ENCODE peak calls at places on chromosomes 5 and 9, in four cellular contexts. D is cardiac muscle cell, V is MM.1S, N is GM10248. K is an unnamed sample.

GRCh38 chr5:20088361-20088760 is 100.4 kb upstream of the CDH18 start:
- DNase-seq in D (no peak), V (no peak), N (no peak), K (no peak)

GRCh38 chr9:133104718-133105460 is 16.2 kb downstream of the RALGDS start:
- DNase-seq in D (no peak), V (no peak), N (no peak), K (no peak)

GRCh38 chr9:93634311-93635185 is 58.2 kb downstream of the PHF2 start:
- DNase-seq in D (no peak), V (no peak), N (no peak), K (no peak)

GRCh38 chr9:112571624-112572341 is 85.2 kb downstream of the KIAA1958 start:
- DNase-seq in D (no peak), V (no peak), N (no peak), K (no peak)

GRCh38 chr9:89023788-89024187 is 32.5 kb downstream of the S1PR3 start:
- DNase-seq in D (peak), V (no peak), N (no peak), K (no peak)

GRCh38 chr9:137989156-137989555 is 111.6 kb downstream of the CACNA1B start:
- DNase-seq in D (no peak), V (no peak), N (no peak), K (no peak)

GRCh38 chr9:79134654-79135053 is 437.1 kb upstream of the TLE4 start:
- DNase-seq in D (peak), V (no peak), N (no peak), K (no peak)

GRCh38 chr5:15234911-15235310 is 265.1 kb upstream of the FBXL7 start:
- DNase-seq in D (no peak), V (no peak), N (no peak), K (no peak)

GRCh38 chr5:39138892-39139291 is 64.7 kb upstream of the RICTOR start:
- DNase-seq in D (peak), V (no peak), N (no peak), K (no peak)

GRCh38 chr9:34948438-34948837 is 9.6 kb upstream of the PHF24 start:
- DNase-seq in D (no peak), V (no peak), N (no peak), K (no peak)

GRCh38 chr9:121390372-121390771 is 20.3 kb upstream of the STOM start:
- DNase-seq in D (no peak), V (no peak), N (no peak), K (no peak)

GRCh38 chr5:96702503-96703383 is 40.6 kb downstream of the CAST start:
- DNase-seq in D (peak), V (no peak), N (peak), K (peak)

GRCh38 chr5:71011194-71011792 is 13.8 kb downstream of the NAIP start:
- DNase-seq in D (no peak), V (no peak), N (no peak), K (no peak)

GRCh38 chr5:50867140-50867539 is 200.7 kb downstream of the PARP8 start:
- DNase-seq in D (no peak), V (no peak), N (no peak), K (no peak)

GRCh38 chr5:127041571-127041970 is 11.2 kb upstream of the MARCHF3 start:
- DNase-seq in D (peak), V (no peak), N (no peak), K (no peak)

GRCh38 chr9:132069046-132069898 is 10.4 kb downstream of the MED27 start:
- DNase-seq in D (peak), V (no peak), N (no peak), K (no peak)

GRCh38 chr9:133978226-133979123 is 13.6 kb downstream of the VAV2 start:
- DNase-seq in D (no peak), V (no peak), N (no peak), K (no peak)

GRCh38 chr5:72167257-72167656 is 60.0 kb downstream of the MAP1B start:
- DNase-seq in D (no peak), V (no peak), N (no peak), K (no peak)

GRCh38 chr5:140346348-140347221 is at the start of gene HBEGF:
- DNase-seq in D (peak), V (peak), N (peak), K (peak)

GRCh38 chr9:108053555-108054061 is 564.0 kb upstream of the KLF4 start:
- DNase-seq in D (peak), V (no peak), N (no peak), K (no peak)

GRCh38 chr9:70477146-70477745 is 62.8 kb upstream of the KLF9 start:
- DNase-seq in D (no peak), V (no peak), N (no peak), K (no peak)

GRCh38 chr5:55994502-55994997 is at the start of gene IL6ST:
- DNase-seq in D (peak), V (no peak), N (no peak), K (no peak)

GRCh38 chr5:58412932-58413331 is 47.0 kb downstream of the PLK2 start:
- DNase-seq in D (no peak), V (no peak), N (no peak), K (no peak)

GRCh38 chr9:108813951-108814601 is 41.7 kb downstream of the ACTL7B start:
- DNase-seq in D (peak), V (no peak), N (no peak), K (no peak)

GRCh38 chr9:134663084-134663483 is 21.5 kb downstream of the COL5A1 start:
- DNase-seq in D (no peak), V (no peak), N (no peak), K (no peak)

GRCh38 chr5:125227333-125228075 is 481.1 kb upstream of the ZNF608 start:
- DNase-seq in D (peak), V (no peak), N (no peak), K (no peak)

DNA sequence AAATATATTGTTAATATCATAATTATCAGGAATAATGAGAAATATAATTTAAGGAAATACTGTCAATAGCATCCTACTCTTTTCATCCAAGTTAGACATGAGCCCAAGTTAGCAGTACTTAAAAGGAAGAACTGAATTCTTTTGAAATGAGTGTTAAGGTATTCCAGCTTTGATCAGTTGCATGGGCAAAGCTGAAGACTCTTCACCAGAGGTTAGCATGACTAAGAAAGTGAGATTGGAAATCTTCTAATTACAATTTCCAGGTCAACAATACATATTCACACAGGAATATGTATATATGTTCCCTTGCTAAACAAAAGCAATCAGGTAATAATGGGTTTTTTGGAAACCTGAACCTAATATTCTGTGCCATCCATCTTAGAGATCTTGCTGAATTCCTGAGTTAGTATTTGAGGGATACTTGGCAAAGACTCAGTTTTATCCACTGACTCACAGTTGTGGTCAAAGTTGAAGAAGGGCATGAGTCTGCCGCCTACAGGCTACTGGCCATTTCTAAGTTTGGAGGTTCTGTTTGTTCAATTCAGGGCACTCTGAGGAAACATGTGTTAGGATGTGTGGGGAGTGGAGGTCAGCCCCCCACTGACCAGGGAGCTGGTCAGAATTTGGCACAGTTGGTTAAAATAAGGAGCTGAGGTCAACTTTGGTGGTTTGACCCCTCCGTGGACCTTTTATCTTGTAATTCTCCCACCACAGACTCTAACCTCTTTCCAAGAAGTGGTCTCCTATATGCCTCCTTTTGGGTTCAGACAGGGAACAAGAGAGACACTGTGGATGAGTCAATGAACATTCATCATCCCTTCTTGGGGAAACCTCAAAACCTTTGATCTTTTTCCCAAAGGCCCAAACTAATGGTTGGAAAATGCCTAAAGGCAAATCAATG is 118.3 kb downstream of the PIK3R1 start:
- DNase-seq in D (peak), V (no peak), N (no peak), K (no peak)
- TF ChIP-seq CTCF in D (peak), V (no peak), N (no peak), K (no peak)

DNA sequence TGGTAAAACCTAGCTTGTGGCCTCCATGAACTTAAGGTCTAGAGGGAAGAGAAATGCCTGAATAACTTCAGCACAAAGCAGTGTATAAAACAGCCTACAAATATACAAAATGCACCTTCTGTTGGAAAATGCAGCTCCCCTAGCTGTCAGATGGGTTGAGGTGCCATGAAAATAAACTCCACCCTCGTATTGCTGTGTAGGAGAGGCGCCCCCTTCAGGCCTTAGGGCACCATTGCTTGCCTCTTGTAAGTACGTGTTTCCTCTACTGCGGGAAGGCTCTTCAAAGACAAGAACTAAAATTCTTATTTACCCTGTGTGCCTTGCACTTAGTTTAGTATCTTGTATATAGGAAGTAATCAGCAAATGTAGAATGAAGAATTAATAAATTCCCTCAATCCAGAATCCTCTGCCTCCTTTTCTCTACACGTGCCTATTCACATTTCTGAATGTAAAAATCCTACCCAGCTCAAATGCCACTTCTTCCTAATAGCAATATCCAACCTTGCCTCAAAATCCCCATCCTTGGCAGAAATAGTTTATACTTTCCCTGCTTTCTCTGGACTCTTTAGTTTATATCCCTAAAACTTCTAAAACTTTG is 393.7 kb upstream of the PDE4D start:
- DNase-seq in D (peak), V (peak), N (peak), K (peak)
- TF ChIP-seq CTCF in D (peak), V (peak), N (peak), K (peak)

GRCh38 chr9:136694163-136694864 is 7.1 kb upstream of the AGPAT2 start:
- DNase-seq in D (peak), V (no peak), N (peak), K (peak)

GRCh38 chr9:136692190-136693134 is 5.2 kb upstream of the AGPAT2 start:
- DNase-seq in D (no peak), V (no peak), N (no peak), K (no peak)

GRCh38 chr9:136691316-136692189 is 4.3 kb upstream of the AGPAT2 start:
- DNase-seq in D (no peak), V (no peak), N (no peak), K (no peak)

GRCh38 chr9:136693490-136694162 is 6.4 kb upstream of the AGPAT2 start:
- DNase-seq in D (no peak), V (no peak), N (no peak), K (no peak)

DNA sequence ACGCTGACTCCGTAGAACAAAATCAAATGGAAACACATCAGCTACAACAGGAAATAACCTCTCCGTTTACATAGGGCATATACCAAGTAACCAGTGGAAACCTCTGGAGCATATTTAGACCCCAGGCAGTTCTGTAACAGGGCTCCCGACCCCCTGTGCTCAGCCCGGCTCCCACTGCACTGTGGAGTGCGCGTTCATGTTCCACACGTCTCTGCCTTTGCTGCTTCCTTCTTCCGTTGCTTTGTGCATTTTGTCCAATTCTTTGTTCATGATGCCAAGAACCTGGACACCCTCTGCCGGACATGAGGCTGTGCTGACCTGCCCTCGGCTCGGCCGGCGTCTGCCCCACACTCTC is 5.9 kb upstream of the AGPAT2 start:
- DNase-seq in D (no peak), V (no peak), N (no peak), K (no peak)
- TF ChIP-seq CTCF in D (no peak), V (no peak), N (no peak), K (no peak)

GRCh38 chr9:90773593-90773992 is 28.0 kb upstream of the SYK start:
- DNase-seq in D (no peak), V (peak), N (no peak), K (no peak)
- TF ChIP-seq CTCF in D (no peak), V (peak), N (peak), K (peak)

DNA sequence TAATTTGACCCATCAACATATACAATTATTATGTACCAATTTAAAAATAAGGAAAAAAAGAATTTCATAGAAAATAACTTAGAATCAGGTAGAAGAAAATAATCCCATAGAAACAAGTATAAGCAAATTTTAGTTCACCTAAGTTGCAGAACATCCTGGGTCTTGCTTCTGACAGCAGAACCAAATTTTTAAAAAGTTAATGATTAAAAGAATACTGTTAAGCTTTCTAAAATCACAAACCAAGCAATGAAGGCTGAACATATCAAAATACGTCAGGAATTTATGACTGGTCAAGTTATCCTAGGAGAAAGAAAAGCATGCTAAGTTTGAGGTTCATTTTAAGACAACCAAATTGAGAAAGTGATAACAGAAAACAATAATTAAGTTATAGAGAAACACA is 650.9 kb downstream of the PTPRD start:
- DNase-seq in D (no peak), V (no peak), N (no peak), K (no peak)
- TF ChIP-seq CTCF in D (no peak), V (no peak), N (no peak), K (no peak)

DNA sequence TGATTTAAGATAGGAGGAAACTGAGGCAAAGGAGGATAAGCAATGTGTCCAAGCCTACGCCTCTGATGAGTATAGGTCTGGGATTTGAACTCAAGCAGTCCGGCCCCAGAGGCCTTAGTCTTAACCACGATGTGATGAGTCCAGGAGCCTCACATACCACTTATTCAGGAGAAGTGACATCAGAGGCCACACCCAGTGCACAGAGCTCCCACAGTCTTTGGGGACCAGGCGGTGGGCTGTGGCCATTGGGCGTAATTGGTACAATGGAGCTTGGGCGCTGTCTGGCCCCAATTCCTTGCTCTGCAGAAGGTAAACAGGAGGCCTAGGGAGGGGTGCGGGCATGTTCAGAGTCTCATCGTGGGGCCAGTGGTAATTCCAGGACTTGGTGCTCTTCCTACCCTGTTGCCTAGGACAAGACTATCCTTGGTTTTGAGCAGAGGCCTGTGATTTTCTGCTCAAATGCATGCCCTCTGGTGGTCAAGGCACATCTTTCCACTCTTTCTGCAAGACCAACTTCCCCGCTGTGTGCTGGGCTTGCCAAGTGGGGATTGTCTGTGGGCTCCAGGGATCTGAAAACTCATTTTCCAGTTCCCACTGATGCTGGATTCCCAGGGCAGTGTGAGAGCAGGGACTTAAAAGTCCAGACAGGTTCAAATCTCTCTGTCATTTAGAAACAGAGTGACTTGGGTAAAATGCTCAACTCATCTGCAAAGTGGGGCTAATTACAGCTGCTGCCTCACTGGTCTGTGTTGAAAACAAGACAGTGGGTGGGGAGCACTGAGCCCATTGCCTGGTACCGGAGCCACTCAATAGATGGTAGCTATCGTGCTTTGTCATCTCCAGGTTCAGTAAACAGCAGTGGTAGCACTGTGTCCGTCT is 15.8 kb downstream of the NDST1 start:
- DNase-seq in D (peak), V (peak), N (peak), K (peak)
- TF ChIP-seq CTCF in D (peak), V (peak), N (peak), K (peak)